ENCODE peak calls at places on chromosomes 16 and 17, in five cellular contexts. Y is A549, Q is IMR-90, O is GM12878, P is HCT116. N is an unnamed sample.

GRCh38 chr17:45828171-45829133 is 16.2 kb upstream of the SPPL2C start:
- DNase-seq in Q (no peak), P (no peak), O (no peak), Y (no peak), N (no peak)

GRCh38 chr16:72442381-72443158 is 270.6 kb upstream of the PMFBP1 start:
- DNase-seq in O (no peak), Y (no peak), Q (peak), P (no peak), N (no peak)

GRCh38 chr17:2393184-2393953 is 7.5 kb downstream of the MNT start:
- DNase-seq in P (no peak), O (no peak), Y (peak), Q (peak), N (peak)

GRCh38 chr17:47872019-47872650 is 21.2 kb upstream of the SP6 start:
- DNase-seq in Y (no peak), Q (no peak), P (no peak), O (no peak), N (no peak)

GRCh38 chr17:64174686-64175456 is 44.9 kb upstream of the ERN1 start:
- DNase-seq in P (no peak), Q (peak), O (no peak), Y (no peak), N (no peak)

GRCh38 chr17:28916302-28916934 is 13.5 kb upstream of the DHRS13 start:
- DNase-seq in Q (peak), Y (peak), O (no peak), P (peak), N (no peak)

GRCh38 chr16:15466886-15467781 is 32.7 kb downstream of the BMERB1 start:
- DNase-seq in O (no peak), Q (no peak), Y (no peak), P (no peak), N (no peak)

GRCh38 chr16:46830417-46830901 is 521 bp downstream of the C16orf87 start:
- DNase-seq in P (no peak), Q (no peak), Y (no peak), O (no peak), N (no peak)

GRCh38 chr17:15342460-15342859 is 1.1 kb upstream of the TEKT3 start:
- DNase-seq in O (no peak), Y (no peak), Q (peak), P (no peak), N (no peak)

GRCh38 chr16:11263737-11264136 is 5.4 kb downstream of the TNP2 start:
- DNase-seq in P (no peak), O (no peak), Y (no peak), Q (no peak), N (no peak)

GRCh38 chr17:58344791-58345157 is 7.2 kb downstream of the SUPT4H1 start:
- DNase-seq in Y (no peak), O (peak), P (no peak), Q (no peak), N (no peak)

GRCh38 chr17:68709995-68710780 is 109.0 kb upstream of the FAM20A start:
- DNase-seq in Y (no peak), Q (peak), P (no peak), O (no peak), N (no peak)

GRCh38 chr16:674968-675883 is at the start of gene RHBDL1:
- DNase-seq in Q (peak), Y (no peak), O (no peak), P (no peak), N (peak)

GRCh38 chr17:65198653-65199382 is 61.6 kb downstream of the RGS9 start:
- DNase-seq in Y (peak), O (peak), P (peak), Q (peak), N (peak)

GRCh38 chr17:73099504-73099903 is 7.0 kb upstream of the SLC39A11 start:
- DNase-seq in Q (no peak), Y (no peak), O (no peak), P (no peak), N (no peak)

GRCh38 chr16:90042946-90043514 is 23.8 kb upstream of the DBNDD1 start:
- DNase-seq in Q (no peak), O (no peak), P (no peak), Y (no peak), N (no peak)

GRCh38 chr16:80028581-80029380 is 428.2 kb upstream of the MAF start:
- DNase-seq in Q (no peak), P (no peak), Y (no peak), O (no peak), N (no peak)

GRCh38 chr17:58328195-58329034 is at the start of gene TSPOAP1:
- DNase-seq in Y (no peak), Q (no peak), P (no peak), O (peak), N (peak)

GRCh38 chr17:65366102-65366844 is 195.2 kb downstream of the AXIN2 start:
- DNase-seq in O (no peak), P (no peak), Q (no peak), Y (no peak), N (no peak)

GRCh38 chr17:38403491-38403890 is 24.8 kb upstream of the ARHGAP23 start:
- DNase-seq in Y (no peak), Q (peak), O (no peak), P (no peak), N (no peak)

GRCh38 chr17:32100971-32101631 is 41.2 kb upstream of the RHOT1 start:
- DNase-seq in O (no peak), Q (no peak), P (no peak), Y (no peak), N (no peak)

GRCh38 chr17:19336938-19337711 is 25.4 kb downstream of the B9D1 start:
- DNase-seq in P (no peak), Y (no peak), O (no peak), Q (no peak), N (no peak)

GRCh38 chr17:49996495-49997255 is 1.7 kb upstream of the DLX3 start:
- DNase-seq in Y (peak), P (no peak), O (no peak), Q (peak), N (no peak)

GRCh38 chr16:25007284-25007984 is 7.7 kb downstream of the ARHGAP17 start:
- DNase-seq in P (no peak), O (no peak), Q (peak), Y (no peak), N (no peak)

GRCh38 chr17:71764507-71764906 is 356.3 kb upstream of the SOX9 start:
- DNase-seq in Y (peak), P (peak), O (no peak), Q (no peak), N (peak)

GRCh38 chr17:980406-981291 is 1.1 kb upstream of the NXN start:
- DNase-seq in Y (peak), Q (peak), P (peak), O (peak), N (no peak)

GRCh38 chr17:9054146-9054545 is 32.8 kb downstream of the NTN1 start:
- DNase-seq in P (no peak), Y (no peak), Q (no peak), O (no peak), N (peak)

GRCh38 chr17:67322039-67322787 is 44.2 kb downstream of the PSMD12 start:
- DNase-seq in Q (no peak), O (no peak), P (no peak), Y (no peak), N (no peak)

GRCh38 chr16:70778901-70779309 is 22.1 kb downstream of the VAC14 start:
- DNase-seq in O (no peak), P (peak), Y (peak), Q (peak), N (peak)

DNA sequence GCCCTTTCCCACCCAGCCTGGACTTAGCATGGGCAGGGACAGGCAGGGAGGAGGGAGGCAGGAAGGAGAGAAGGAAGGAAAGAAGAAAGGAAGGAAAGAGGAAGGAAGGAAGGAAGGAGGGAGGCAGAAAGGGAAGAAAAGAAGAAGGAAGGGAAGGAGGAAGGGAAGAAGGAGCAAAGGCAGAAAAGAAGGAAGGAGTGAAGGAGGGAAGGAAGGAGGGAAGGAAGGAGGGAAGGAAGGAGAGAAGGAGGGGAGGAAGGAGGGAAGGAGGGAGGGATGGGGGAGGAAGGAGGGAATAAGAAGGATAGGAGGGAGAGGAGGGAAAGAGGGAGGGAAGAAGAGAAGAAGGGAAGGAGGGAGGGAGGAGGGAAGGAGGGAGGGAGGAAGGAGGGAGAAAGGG is 110.4 kb downstream of the SALL1 start:
- DNase-seq in Y (no peak), P (no peak), Q (no peak), O (no peak), N (no peak)
- TF ChIP-seq RAD21 in Y (no peak), P (no peak), Q (no peak), O (no peak), N (no peak)

DNA sequence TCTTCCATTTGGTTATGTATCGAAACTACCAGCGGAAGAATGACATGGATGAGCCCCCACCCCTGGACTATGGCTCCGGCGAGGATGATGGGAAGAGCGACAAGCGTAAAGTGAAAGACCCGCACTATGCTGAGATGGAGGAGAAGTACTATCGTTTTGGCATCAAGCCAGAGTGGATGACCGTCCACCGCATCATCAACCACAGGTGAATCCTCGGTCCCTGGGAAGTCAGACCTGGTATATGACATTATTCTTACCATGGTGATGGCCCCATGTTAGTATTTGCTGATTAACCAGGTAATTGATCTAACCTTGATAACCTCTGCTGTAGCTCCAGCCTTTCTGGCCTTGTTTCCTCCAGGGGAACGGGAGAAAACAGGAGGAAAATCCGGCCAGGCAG is 8.5 kb downstream of the CHD3 start:
- DNase-seq in O (no peak), Y (no peak), Q (peak), P (no peak), N (no peak)
- TF ChIP-seq RAD21 in O (no peak), Y (no peak), Q (no peak), P (no peak), N (no peak)

GRCh38 chr16:85428168-85428898 is 184.8 kb upstream of the GSE1 start:
- DNase-seq in P (peak), Q (no peak), O (no peak), Y (peak), N (no peak)
- TF ChIP-seq RAD21 in P (peak), Q (peak), O (peak), Y (peak), N (peak)

GRCh38 chr16:27244363-27244755 is 24.2 kb downstream of the NSMCE1 start:
- DNase-seq in Q (no peak), Y (no peak), P (no peak), O (no peak), N (no peak)

GRCh38 chr16:27248036-27248435 is 20.5 kb downstream of the NSMCE1 start:
- DNase-seq in O (no peak), P (no peak), Y (no peak), Q (no peak), N (no peak)

GRCh38 chr16:27245276-27246231 is 23.0 kb downstream of the NSMCE1 start:
- DNase-seq in P (no peak), Y (peak), O (no peak), Q (peak), N (no peak)

GRCh38 chr16:27243725-27244362 is 24.7 kb downstream of the NSMCE1 start:
- DNase-seq in Q (no peak), O (no peak), P (no peak), Y (no peak), N (no peak)

DNA sequence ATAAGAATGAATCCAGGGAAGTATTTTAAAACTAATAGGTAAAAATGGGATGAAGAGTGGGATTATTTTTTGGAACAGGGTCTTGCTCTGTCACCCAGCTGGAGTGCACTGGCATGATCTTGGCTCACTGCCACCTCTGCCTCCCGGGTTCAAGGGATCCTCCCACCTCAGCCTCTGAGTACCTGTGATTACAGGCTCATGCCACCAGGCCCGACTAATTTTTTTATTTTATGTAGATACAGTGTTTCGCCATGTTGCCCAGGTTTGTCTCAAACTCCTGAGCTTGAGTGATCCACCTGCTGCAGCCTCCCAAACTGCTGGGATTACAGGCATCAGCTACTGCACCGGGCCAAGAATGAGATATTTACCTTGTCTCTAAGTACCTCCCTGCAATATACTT is 22.1 kb downstream of the NSMCE1 start:
- DNase-seq in P (no peak), Q (no peak), Y (no peak), O (no peak), N (no peak)
- TF ChIP-seq RAD21 in P (no peak), Q (no peak), Y (no peak), O (no peak), N (no peak)

DNA sequence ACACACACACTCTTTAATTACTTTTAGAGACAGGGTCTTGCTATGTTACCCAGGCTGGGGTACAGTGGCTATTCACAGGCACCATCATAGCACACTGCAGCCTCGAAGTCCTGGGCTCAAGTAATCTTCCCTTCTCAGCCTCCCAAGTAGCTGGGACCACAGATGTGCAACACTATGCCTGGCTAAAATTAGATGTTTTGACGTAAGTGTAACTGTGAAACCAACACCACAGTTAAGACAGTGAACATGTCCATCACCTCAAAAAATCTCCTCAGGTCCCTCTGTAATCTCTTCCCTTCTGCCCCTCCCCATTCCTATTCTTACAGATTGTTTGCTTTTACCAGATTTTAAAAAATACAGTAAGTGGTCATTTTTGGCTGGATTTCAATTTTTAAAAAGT is 66.7 kb downstream of the RPGRIP1L start:
- DNase-seq in Q (no peak), Y (no peak), O (no peak), P (no peak), N (no peak)
- TF ChIP-seq RAD21 in Q (no peak), Y (no peak), O (no peak), P (no peak), N (no peak)

GRCh38 chr17:82923366-82924113 is 83.7 kb upstream of the ZNF750 start:
- DNase-seq in Y (no peak), P (no peak), Q (no peak), O (no peak), N (no peak)
- TF ChIP-seq RAD21 in Y (no peak), P (no peak), Q (no peak), O (no peak), N (no peak)

GRCh38 chr17:43816336-43817320 is 16.3 kb downstream of the MPP3 start:
- DNase-seq in Q (no peak), P (no peak), O (no peak), Y (no peak), N (no peak)

GRCh38 chr17:43812396-43813265 is 20.3 kb downstream of the MPP3 start:
- DNase-seq in Q (no peak), O (no peak), P (no peak), Y (no peak), N (no peak)

GRCh38 chr17:43813386-43813785 is 19.6 kb downstream of the MPP3 start:
- DNase-seq in Y (no peak), O (no peak), Q (no peak), P (no peak), N (no peak)

GRCh38 chr17:43814026-43814425 is 18.9 kb downstream of the MPP3 start:
- DNase-seq in Y (peak), P (no peak), O (no peak), Q (no peak), N (peak)

GRCh38 chr17:43814714-43815113 is 18.2 kb downstream of the MPP3 start:
- DNase-seq in Y (no peak), Q (peak), P (no peak), O (no peak), N (no peak)
- TF ChIP-seq RAD21 in Y (no peak), Q (no peak), P (no peak), O (no peak), N (no peak)

DNA sequence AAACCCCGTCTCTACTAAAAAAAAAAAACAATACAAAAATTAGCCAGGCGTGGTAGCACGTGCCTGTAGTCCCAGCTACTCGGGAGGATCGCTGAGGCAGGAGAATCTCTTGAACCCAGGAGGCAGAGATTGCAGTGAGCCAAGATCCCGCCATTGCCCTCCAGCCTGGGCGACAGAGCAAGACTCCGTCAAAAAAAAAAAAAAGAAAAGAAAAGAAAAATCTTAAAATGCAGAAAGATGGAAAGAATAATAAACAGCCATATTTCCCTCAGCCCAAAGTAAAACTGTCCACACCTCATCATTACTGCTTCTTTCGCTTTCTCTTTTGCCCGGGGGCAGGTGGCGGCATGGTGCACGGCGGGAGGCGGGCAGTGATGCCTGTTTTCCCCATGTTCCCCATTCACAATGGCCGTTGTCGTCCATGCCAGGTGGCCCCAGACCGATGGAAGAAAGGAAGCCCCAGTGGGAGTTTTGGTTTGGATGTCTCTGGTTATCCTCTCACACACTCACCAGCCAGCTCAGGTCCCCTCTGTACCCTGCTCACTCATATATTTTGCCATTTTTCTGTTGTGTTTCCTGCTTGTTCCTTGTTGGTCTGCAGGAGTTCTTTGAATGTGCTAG is 37.0 kb upstream of the PEMT start:
- DNase-seq in P (no peak), O (peak), Q (no peak), Y (no peak), N (no peak)
- TF ChIP-seq RAD21 in P (no peak), O (no peak), Q (no peak), Y (no peak), N (no peak)

N was measured in H1.